ENCODE peak calls at places on chromosomes 16 and 17, in eight cellular contexts. E is GM23248, C is H9, P is HCT116, T is neural progenitor cell, B is hepatocyte, J is IMR-90, U is GM23338. S is an unnamed sample.

GRCh38 chr17:82320956-82321927 is 3.8 kb upstream of the CD7 start:
- DNase-seq in E (peak; percentile 36), C (peak; percentile 75), P (no peak), T (peak; percentile 63), B (no peak), J (no peak), U (peak; percentile 74), S (no peak)

GRCh38 chr17:19647697-19648474 is 665 bp upstream of the ALDH3A2 start:
- DNase-seq in E (peak; percentile 89), C (peak; percentile 80), P (peak; percentile 23), T (peak; percentile 82), B (peak; percentile 73), J (peak; percentile 54), U (peak; percentile 69), S (peak; percentile 68)

GRCh38 chr16:4338712-4339299 is 12.3 kb downstream of the PAM16 start:
- DNase-seq in E (no peak), C (no peak), P (no peak), T (no peak), B (peak; percentile 19), J (no peak), U (no peak), S (no peak)

GRCh38 chr17:33639103-33639991 is 346.3 kb upstream of the ASIC2 start:
- DNase-seq in E (no peak), C (no peak), P (no peak), T (no peak), B (no peak), J (no peak), U (peak; percentile 39), S (no peak)

GRCh38 chr17:33973491-33973890 is 281.6 kb upstream of the CCL2 start:
- DNase-seq in E (no peak), C (peak; percentile 28), P (no peak), T (no peak), B (no peak), J (no peak), U (no peak), S (no peak)

GRCh38 chr16:49021136-49021535 is 260.5 kb downstream of the CBLN1 start:
- DNase-seq in E (peak; percentile 14), C (no peak), P (no peak), T (peak; percentile 25), B (peak; percentile 27), J (peak; percentile 7), U (peak; percentile 35), S (peak; percentile 72)

GRCh38 chr17:1398900-1399299 is 1.1 kb downstream of the YWHAE start:
- DNase-seq in E (peak; percentile 76), C (no peak), P (no peak), T (peak; percentile 23), B (peak; percentile 48), J (peak; percentile 40), U (no peak), S (peak; percentile 42)

GRCh38 chr16:89476379-89476778 is 14.0 kb downstream of the ANKRD11 start:
- DNase-seq in E (no peak), C (no peak), P (no peak), T (no peak), B (no peak), J (no peak), U (no peak), S (peak; percentile 99)

GRCh38 chr17:76695059-76695892 is 15.5 kb downstream of the MXRA7 start:
- DNase-seq in E (peak; percentile 57), C (no peak), P (no peak), T (no peak), B (no peak), J (no peak), U (no peak), S (peak; percentile 31)

GRCh38 chr16:46690281-46691178 is 1.1 kb downstream of the ORC6 start:
- DNase-seq in E (peak; percentile 42), C (no peak), P (no peak), T (peak; percentile 2), B (peak; percentile 74), J (peak; percentile 40), U (no peak), S (no peak)

GRCh38 chr17:41530062-41531048 is 2.2 kb upstream of the KRT19 start:
- DNase-seq in E (peak; percentile 90), C (no peak), P (peak; percentile 86), T (no peak), B (peak; percentile 91), J (peak; percentile 93), U (no peak), S (peak; percentile 91)

GRCh38 chr16:5841934-5842333 is 744.3 kb upstream of the EEF2KMT start:
- DNase-seq in E (no peak), C (no peak), P (no peak), T (no peak), B (no peak), J (no peak), U (no peak), S (peak; percentile 82)

GRCh38 chr16:65410801-65411200 is 288.9 kb upstream of the CDH11 start:
- DNase-seq in E (no peak), C (no peak), P (no peak), T (no peak), B (no peak), J (peak; percentile 81), U (no peak), S (peak; percentile 20)

GRCh38 chr17:18226284-18226945 is 980 bp downstream of the LLGL1 start:
- DNase-seq in E (peak; percentile 49), C (no peak), P (no peak), T (no peak), B (peak; percentile 47), J (peak; percentile 11), U (no peak), S (no peak)

GRCh38 chr16:87330646-87331045 is 13.5 kb upstream of the C16orf95 start:
- DNase-seq in E (no peak), C (no peak), P (no peak), T (no peak), B (no peak), J (no peak), U (no peak), S (no peak)

GRCh38 chr17:58172369-58173071 is 5.7 kb downstream of the OR4D2 start:
- DNase-seq in E (peak; percentile 26), C (peak; percentile 85), P (peak; percentile 79), T (peak; percentile 64), B (no peak), J (peak; percentile 4), U (peak; percentile 86), S (peak; percentile 35)

DNA sequence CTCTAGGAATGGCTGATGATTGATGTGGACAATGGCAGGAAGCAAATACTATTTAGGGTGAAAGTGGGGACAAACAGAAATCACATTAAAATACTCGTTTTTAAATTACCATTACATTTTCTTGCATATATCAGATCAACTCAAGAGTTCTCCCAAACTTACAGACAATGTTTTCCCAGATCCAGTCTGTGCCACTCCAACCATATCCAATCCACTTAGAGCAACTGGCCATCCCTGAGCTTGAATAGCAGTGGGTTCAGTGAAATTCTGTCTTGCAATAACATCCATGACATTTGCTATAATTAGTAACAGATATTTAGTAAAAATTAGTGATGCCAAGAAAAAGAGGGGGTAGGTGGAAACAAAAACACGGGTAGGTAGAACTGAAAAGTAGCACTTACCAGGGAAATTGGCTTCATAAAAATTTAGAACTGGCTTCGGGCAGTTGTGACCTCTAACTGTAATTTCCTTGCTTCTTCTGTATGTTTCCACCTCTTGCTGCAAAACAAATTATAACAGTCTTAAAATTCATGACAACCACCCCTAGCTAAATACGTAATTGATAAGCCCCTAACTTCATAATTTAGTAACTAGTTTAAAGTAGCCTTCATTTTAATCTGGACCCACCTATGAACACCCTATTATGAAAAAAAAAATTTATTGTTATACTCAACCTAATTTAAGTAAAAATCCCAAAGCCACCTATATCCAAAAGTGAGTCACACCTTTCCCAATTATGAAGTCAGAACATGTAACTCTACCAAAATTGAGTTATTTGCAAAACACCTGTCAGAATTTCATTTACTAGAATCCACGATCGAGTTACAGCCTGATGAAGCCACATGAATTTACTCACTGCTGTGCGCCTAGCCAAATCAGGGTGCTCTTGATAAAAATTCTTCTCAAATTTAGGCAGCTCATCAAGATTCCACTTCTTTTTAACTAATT is 2.0 kb downstream of the DDX5 start:
- DNase-seq in E (peak; percentile 58), C (no peak), P (no peak), T (no peak), B (no peak), J (no peak), U (no peak), S (no peak)
- H4K20me1 ChIP-seq in E (peaks cover 43% of the 10 kb centered on the region), C (no peaks in the 10 kb centered on the region), P (peaks cover 67% of the 10 kb centered on the region), T (peaks cover 78% of the 10 kb centered on the region), B (peaks cover 76% of the 10 kb centered on the region), J (peaks cover 86% of the 10 kb centered on the region), U (peaks cover 61% of the 10 kb centered on the region), S (peaks cover 25% of the 10 kb centered on the region)

DNA sequence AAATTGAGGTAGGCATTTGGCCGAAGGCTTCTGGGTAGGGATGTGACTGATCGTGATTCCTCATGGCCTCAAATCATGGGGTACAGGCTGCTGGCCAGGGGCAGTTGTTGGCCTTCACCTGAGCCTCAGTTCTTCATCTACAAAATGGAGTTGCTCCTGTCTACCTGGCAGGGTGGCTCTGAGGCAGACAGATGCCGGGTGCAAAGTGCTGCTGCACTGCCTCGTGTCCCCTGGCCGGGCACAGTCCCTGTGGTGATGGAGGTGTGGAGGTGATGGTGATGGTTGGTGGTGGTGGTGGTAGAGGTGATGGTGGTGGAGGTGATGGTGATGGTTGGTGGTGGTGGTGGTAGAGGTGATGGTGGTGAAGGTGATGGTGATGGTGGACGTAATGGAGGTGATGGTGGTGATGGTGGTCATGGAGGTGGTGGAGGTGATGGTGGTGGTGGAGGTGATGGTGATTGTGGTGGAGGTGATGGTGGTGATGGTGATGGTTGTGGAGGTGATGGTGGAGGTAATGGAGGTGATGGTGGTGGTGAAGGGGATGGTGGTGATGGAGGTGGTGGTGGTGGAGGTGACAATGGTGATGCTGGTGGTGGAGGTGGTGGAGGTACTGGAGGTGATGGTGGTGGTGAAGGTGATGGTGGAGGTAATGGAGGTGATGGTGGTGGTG is 52.6 kb downstream of the RNF213 start:
- DNase-seq in E (no peak), C (no peak), P (no peak), T (no peak), B (no peak), J (no peak), U (no peak), S (no peak)
- H2AFZ ChIP-seq in E (no peak overlapping the region), C (no peak overlapping the region), P (no peak overlapping the region), T (no peak overlapping the region), B (no peak overlapping the region), J (no peak overlapping the region), U (no peak overlapping the region), S (no peak overlapping the region)

DNA sequence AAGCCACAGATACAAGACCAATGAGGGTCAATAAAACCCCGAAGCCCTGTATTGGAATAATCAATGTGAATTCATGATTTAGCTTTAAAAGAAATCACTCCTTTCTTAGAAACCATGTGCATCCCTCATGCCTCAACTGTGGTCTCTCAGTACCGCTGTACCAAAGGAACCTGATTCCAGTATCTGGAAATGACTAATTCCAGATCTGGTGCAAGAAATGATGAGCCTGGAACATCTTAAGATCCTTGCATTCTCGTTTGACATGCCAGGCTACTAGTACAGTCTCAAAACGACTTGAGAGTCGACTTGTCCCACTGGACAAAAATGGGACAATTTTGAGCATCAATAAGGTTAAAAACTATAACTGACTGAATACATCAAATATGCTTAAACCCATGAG is 21.2 kb downstream of the USP31 start:
- DNase-seq in E (peak; percentile 44), C (no peak), P (no peak), T (no peak), B (no peak), J (no peak), U (no peak), S (peak; percentile 33)
- H4K20me1 ChIP-seq in E (no peaks in the 10 kb centered on the region), C (no peaks in the 10 kb centered on the region), P (peaks cover 4% of the 10 kb centered on the region), T (peaks cover 41% of the 10 kb centered on the region), B (no peaks in the 10 kb centered on the region), J (peaks cover 59% of the 10 kb centered on the region), U (peaks cover 19% of the 10 kb centered on the region), S (peaks cover 5% of the 10 kb centered on the region)

DNA sequence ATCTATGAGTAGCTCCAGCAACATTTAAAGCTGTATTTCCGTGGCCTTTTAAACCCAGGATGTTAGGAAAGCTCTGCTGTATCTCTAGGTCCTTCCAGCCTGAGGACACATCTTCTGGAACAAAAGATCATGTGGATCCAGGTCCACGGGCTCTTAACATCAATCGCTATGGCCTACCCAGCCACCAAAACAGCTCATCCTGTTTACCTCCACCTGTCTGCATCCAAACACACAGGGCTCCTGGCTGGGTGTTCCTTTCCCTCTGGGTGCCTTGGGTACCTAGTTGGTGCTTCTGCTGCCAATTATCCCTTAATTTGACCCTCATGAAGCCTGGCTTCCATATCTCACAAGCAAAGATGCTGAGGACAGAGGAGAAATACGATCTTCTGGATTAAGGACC is 7.0 kb downstream of the PMP22 start:
- DNase-seq in E (no peak), C (no peak), P (no peak), T (no peak), B (no peak), J (no peak), U (no peak), S (no peak)
- H2AFZ ChIP-seq in E (no peak overlapping the region), C (no peak overlapping the region), P (no peak overlapping the region), T (no peak overlapping the region), B (no peak overlapping the region), J (no peak overlapping the region), U (no peak overlapping the region), S (no peak overlapping the region)

S was measured in mammary epithelial cell.